ENCODE peak calls at places on chromosomes 3 and 15, in four cellular contexts. One of them, this sample, is unnamed.

GRCh38 chr3:65883614-65884013 is 155.1 kb downstream of the MAGI1 start:
- DNase-seq in K562: no peak
- DNase-seq in HepG2: peak; percentile 24
- DNase-seq in GM12878: no peak
- DNase-seq in this sample: peak; percentile 29

GRCh38 chr3:107993771-107994170 is 97.1 kb downstream of the CD47 start:
- DNase-seq in HepG2: no peak
- DNase-seq in K562: no peak
- DNase-seq in GM12878: no peak
- DNase-seq in this sample: no peak

GRCh38 chr3:180036678-180037455 is at the start of gene PEX5L:
- DNase-seq in K562: no peak
- DNase-seq in GM12878: no peak
- DNase-seq in HepG2: peak; percentile 2
- DNase-seq in this sample: peak; percentile 82

GRCh38 chr3:69999191-70000027 is at the start of gene SAMMSON:
- DNase-seq in K562: peak; percentile 78
- DNase-seq in GM12878: no peak
- DNase-seq in HepG2: no peak
- DNase-seq in this sample: no peak

GRCh38 chr3:52278510-52279069 is at the start of gene WDR82:
- DNase-seq in HepG2: peak; percentile 78
- DNase-seq in GM12878: peak; percentile 67
- DNase-seq in K562: peak; percentile 87
- DNase-seq in this sample: peak; percentile 98

GRCh38 chr3:93988764-93989163 is 8.8 kb downstream of the ARL13B start:
- DNase-seq in K562: no peak
- DNase-seq in GM12878: no peak
- DNase-seq in HepG2: no peak
- DNase-seq in this sample: no peak

GRCh38 chr3:72490688-72491430 is 357.4 kb downstream of the SHQ1 start:
- DNase-seq in HepG2: no peak
- DNase-seq in K562: no peak
- DNase-seq in GM12878: no peak
- DNase-seq in this sample: no peak

GRCh38 chr15:92809880-92810361 is 90.2 kb upstream of the CHD2 start:
- DNase-seq in GM12878: no peak
- DNase-seq in HepG2: no peak
- DNase-seq in K562: no peak
- DNase-seq in this sample: no peak

GRCh38 chr15:24858737-24859601 is 95.8 kb upstream of the SNRPN start:
- DNase-seq in HepG2: no peak
- DNase-seq in GM12878: no peak
- DNase-seq in K562: no peak
- DNase-seq in this sample: no peak

GRCh38 chr3:36496734-36497133 is 116.4 kb downstream of the STAC start:
- DNase-seq in K562: no peak
- DNase-seq in GM12878: no peak
- DNase-seq in HepG2: no peak
- DNase-seq in this sample: no peak

GRCh38 chr15:78617131-78617915 is 3.5 kb downstream of the CHRNA3 start:
- DNase-seq in K562: no peak
- DNase-seq in GM12878: no peak
- DNase-seq in HepG2: no peak
- DNase-seq in this sample: no peak

GRCh38 chr15:60972866-60973265 is 256.2 kb downstream of the RORA start:
- DNase-seq in HepG2: no peak
- DNase-seq in GM12878: no peak
- DNase-seq in K562: no peak
- DNase-seq in this sample: no peak

GRCh38 chr15:91228391-91228790 is 128.3 kb downstream of the SV2B start:
- DNase-seq in GM12878: no peak
- DNase-seq in HepG2: no peak
- DNase-seq in K562: no peak
- DNase-seq in this sample: no peak

GRCh38 chr3:53114412-53115074 is 15.7 kb downstream of the RFT1 start:
- DNase-seq in GM12878: no peak
- DNase-seq in HepG2: no peak
- DNase-seq in K562: peak; percentile 29
- DNase-seq in this sample: no peak

GRCh38 chr15:57502116-57502515 is 89.6 kb upstream of the MYZAP start:
- DNase-seq in GM12878: no peak
- DNase-seq in HepG2: no peak
- DNase-seq in K562: no peak
- DNase-seq in this sample: no peak

GRCh38 chr15:48330855-48331795 is at the start of gene DUT:
- DNase-seq in K562: peak; percentile 59
- DNase-seq in HepG2: peak; percentile 40
- DNase-seq in GM12878: peak; percentile 39
- DNase-seq in this sample: peak; percentile 87

GRCh38 chr3:159762238-159762637 is 226.4 kb upstream of the IL12A start:
- DNase-seq in HepG2: no peak
- DNase-seq in K562: no peak
- DNase-seq in GM12878: no peak
- DNase-seq in this sample: no peak

GRCh38 chr3:124174463-124174862 is 182.5 kb upstream of the ROPN1 start:
- DNase-seq in GM12878: no peak
- DNase-seq in HepG2: no peak
- DNase-seq in K562: no peak
- DNase-seq in this sample: peak; percentile 88

GRCh38 chr15:81299630-81300273 is 24.2 kb downstream of the STARD5 start:
- DNase-seq in K562: no peak
- DNase-seq in HepG2: no peak
- DNase-seq in GM12878: no peak
- DNase-seq in this sample: no peak

GRCh38 chr15:74294010-74294409 is 57.9 kb downstream of the CCDC33 start:
- DNase-seq in HepG2: no peak
- DNase-seq in GM12878: no peak
- DNase-seq in K562: no peak
- DNase-seq in this sample: no peak

GRCh38 chr3:8658326-8659212 is 14.0 kb upstream of the SSUH2 start:
- DNase-seq in HepG2: peak; percentile 93
- DNase-seq in GM12878: peak; percentile 45
- DNase-seq in K562: no peak
- DNase-seq in this sample: peak; percentile 67

GRCh38 chr3:40620151-40620550 is 95.4 kb downstream of the ZNF621 start:
- DNase-seq in HepG2: no peak
- DNase-seq in K562: no peak
- DNase-seq in GM12878: no peak
- DNase-seq in this sample: no peak

GRCh38 chr15:56916825-56917477 is 1.5 kb upstream of the TCF12 start:
- DNase-seq in K562: peak; percentile 29
- DNase-seq in GM12878: no peak
- DNase-seq in HepG2: no peak
- DNase-seq in this sample: no peak

GRCh38 chr15:85379403-85380131 is 836 bp upstream of the AKAP13 start:
- DNase-seq in GM12878: no peak
- DNase-seq in K562: no peak
- DNase-seq in HepG2: no peak
- DNase-seq in this sample: peak; percentile 17

GRCh38 chr3:99542771-99543518 is 95.4 kb upstream of the COL8A1 start:
- DNase-seq in HepG2: no peak
- DNase-seq in GM12878: no peak
- DNase-seq in K562: no peak
- DNase-seq in this sample: no peak

GRCh38 chr3:39361252-39361927 is 21.8 kb upstream of the SLC25A38 start:
- DNase-seq in K562: no peak
- DNase-seq in GM12878: no peak
- DNase-seq in HepG2: no peak
- DNase-seq in this sample: no peak

GRCh38 chr15:22956980-22957264 is 23.2 kb downstream of the CYFIP1 start:
- DNase-seq in HepG2: no peak
- DNase-seq in GM12878: no peak
- DNase-seq in K562: no peak
- DNase-seq in this sample: no peak

GRCh38 chr15:74870496-74871213 is 2.5 kb downstream of the SCAMP2 start:
- DNase-seq in GM12878: no peak
- DNase-seq in K562: no peak
- DNase-seq in HepG2: no peak
- DNase-seq in this sample: no peak

GRCh38 chr15:32829441-32829840 is 111.6 kb downstream of the GREM1 start:
- DNase-seq in HepG2: no peak
- DNase-seq in K562: no peak
- DNase-seq in GM12878: no peak
- DNase-seq in this sample: no peak

GRCh38 chr15:85120351-85121113 is 138.9 kb downstream of the PDE8A start:
- DNase-seq in HepG2: no peak
- DNase-seq in GM12878: no peak
- DNase-seq in K562: peak; percentile 59
- DNase-seq in this sample: no peak

GRCh38 chr15:37698679-37699078 is 235.8 kb upstream of the TMCO5A start:
- DNase-seq in K562: no peak
- DNase-seq in HepG2: no peak
- DNase-seq in GM12878: no peak
- DNase-seq in this sample: no peak

GRCh38 chr15:74603026-74603788 is 12.4 kb upstream of the CLK3 start:
- DNase-seq in K562: no peak
- DNase-seq in HepG2: no peak
- DNase-seq in GM12878: no peak
- DNase-seq in this sample: no peak

GRCh38 chr3:36823806-36824205 is 59.5 kb upstream of the DCLK3 start:
- DNase-seq in HepG2: no peak
- DNase-seq in GM12878: no peak
- DNase-seq in K562: no peak
- DNase-seq in this sample: no peak

GRCh38 chr3:100492059-100492809 is at the start of gene TMEM45A:
- DNase-seq in GM12878: peak; percentile 72
- DNase-seq in K562: peak; percentile 98
- DNase-seq in HepG2: peak; percentile 88
- DNase-seq in this sample: peak; percentile 99

GRCh38 chr3:99627062-99627826 is 11.2 kb upstream of the COL8A1 start:
- DNase-seq in GM12878: no peak
- DNase-seq in HepG2: no peak
- DNase-seq in K562: no peak
- DNase-seq in this sample: no peak

GRCh38 chr3:174441588-174442316 is 417.4 kb upstream of the NAALADL2 start:
- DNase-seq in HepG2: no peak
- DNase-seq in K562: no peak
- DNase-seq in GM12878: no peak
- DNase-seq in this sample: no peak

GRCh38 chr3:60076307-60076706 is 1026.5 kb upstream of the CFAP20DC start:
- DNase-seq in GM12878: no peak
- DNase-seq in K562: no peak
- DNase-seq in HepG2: no peak
- DNase-seq in this sample: no peak

GRCh38 chr15:81411056-81411455 is 37.0 kb upstream of the TMC3 start:
- DNase-seq in HepG2: no peak
- DNase-seq in K562: no peak
- DNase-seq in GM12878: no peak
- DNase-seq in this sample: no peak

GRCh38 chr3:128269131-128269775 is 116.0 kb downstream of the EEFSEC start:
- DNase-seq in HepG2: no peak
- DNase-seq in K562: no peak
- DNase-seq in GM12878: no peak
- DNase-seq in this sample: no peak

DNA sequence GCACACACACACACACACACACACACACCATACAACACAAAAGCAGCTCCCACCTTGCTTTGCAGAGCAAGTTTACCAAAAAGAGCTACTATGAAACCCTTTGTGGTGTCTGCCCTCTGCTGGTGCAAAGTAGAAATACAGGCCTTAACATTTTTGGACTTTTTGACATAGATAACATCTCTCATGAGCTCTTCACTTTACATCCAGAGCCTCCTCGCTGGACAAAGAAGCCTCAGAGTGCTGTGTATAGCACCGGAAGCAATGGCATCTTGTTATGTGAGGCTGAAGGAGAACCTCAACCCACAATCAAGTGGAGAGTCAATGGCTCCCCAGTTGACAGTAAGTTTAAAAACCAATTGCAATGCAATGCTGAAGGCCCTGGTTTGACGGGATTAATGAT is 157.9 kb downstream of the CHL1 start:
- DNase-seq in GM12878: peak; percentile 60
- DNase-seq in HepG2: peak; percentile 56
- DNase-seq in K562: peak; percentile 58
- DNase-seq in this sample: peak; percentile 35
- TF ChIP-seq CHD2 in GM12878: no peak
- TF ChIP-seq CHD2 in HepG2: no peak
- TF ChIP-seq CHD2 in K562: no peak
- TF ChIP-seq CHD2 in this sample: no peak

GRCh38 chr3:61315874-61316273 is 64.6 kb upstream of the FHIT start:
- DNase-seq in K562: no peak
- DNase-seq in HepG2: peak; percentile 1
- DNase-seq in GM12878: no peak
- DNase-seq in this sample: no peak
- TF ChIP-seq TAF1 in K562: no peak
- TF ChIP-seq TAF1 in HepG2: no peak
- TF ChIP-seq TAF1 in GM12878: no peak
- TF ChIP-seq TAF1 in this sample: no peak

DNA sequence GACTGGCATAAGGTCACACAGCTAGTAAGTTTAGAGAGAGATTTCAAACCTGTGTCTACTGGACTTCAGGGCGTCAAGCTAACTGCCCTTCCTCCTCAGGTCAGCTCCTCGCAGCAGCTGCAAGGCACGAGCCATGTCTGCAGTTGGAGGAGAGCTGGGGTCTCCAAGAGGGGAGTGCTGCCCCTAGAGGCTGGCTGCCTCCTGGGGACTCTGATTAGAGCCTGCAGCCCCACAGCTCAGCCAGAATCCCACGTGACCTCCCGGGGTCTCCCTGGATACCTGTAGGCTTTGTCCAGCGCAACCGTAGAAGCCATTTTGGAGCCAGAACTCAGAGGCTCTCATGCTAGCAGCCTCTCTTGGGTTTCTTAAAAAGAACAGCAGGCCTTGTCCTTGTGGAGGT is 15.0 kb downstream of the SLC6A1 start:
- DNase-seq in HepG2: no peak
- DNase-seq in GM12878: no peak
- DNase-seq in K562: no peak
- DNase-seq in this sample: peak; percentile 46
- TF ChIP-seq ZBTB33 in HepG2: no peak
- TF ChIP-seq ZBTB33 in GM12878: no peak
- TF ChIP-seq ZBTB33 in K562: no peak
- TF ChIP-seq ZBTB33 in this sample: no peak

GRCh38 chr3:67863869-67864268 is 209.5 kb upstream of the SUCLG2 start:
- DNase-seq in HepG2: peak; percentile 32
- DNase-seq in K562: no peak
- DNase-seq in GM12878: no peak
- DNase-seq in this sample: peak; percentile 20
- TF ChIP-seq CHD2 in HepG2: no peak
- TF ChIP-seq CHD2 in K562: no peak
- TF ChIP-seq CHD2 in GM12878: no peak
- TF ChIP-seq CHD2 in this sample: no peak

GRCh38 chr3:140196970-140197369 is 262.0 kb downstream of the CLSTN2 start:
- DNase-seq in HepG2: no peak
- DNase-seq in K562: no peak
- DNase-seq in GM12878: no peak
- DNase-seq in this sample: no peak
- TF ChIP-seq TAF1 in HepG2: no peak
- TF ChIP-seq TAF1 in K562: no peak
- TF ChIP-seq TAF1 in GM12878: no peak
- TF ChIP-seq TAF1 in this sample: no peak

This sample was measured in SK-N-SH.